ENCODE peak calls at places on chromosomes 11 and 22, in seven cellular contexts. M is mucosa of descending colon, S is WTC11, I is IMR-90, Z is HFFc6, K is hepatocyte, R is GM10248. H is an unnamed sample.

GRCh38 chr11:100556781-100557180 is 130.3 kb upstream of the ARHGAP42 start:
- DNase-seq in I (no peak), M (no peak), S (no peak), Z (no peak), R (no peak), K (no peak), H (no peak)

GRCh38 chr11:127275771-127276170 is 275.2 kb upstream of the KIRREL3 start:
- DNase-seq in S (no peak), K (no peak), M (no peak), I (no peak), Z (no peak), R (no peak), H (no peak)

GRCh38 chr11:110951041-110951440 is 238.8 kb upstream of the ARHGAP20 start:
- DNase-seq in R (no peak), I (no peak), Z (no peak), K (peak), M (peak), S (no peak), H (no peak)

GRCh38 chr11:134098566-134099184 is 29.8 kb downstream of the JAM3 start:
- DNase-seq in M (no peak), R (peak), Z (no peak), K (peak), S (no peak), I (no peak), H (no peak)

GRCh38 chr11:116224154-116224888 is 548.5 kb downstream of the BUD13 start:
- DNase-seq in I (peak), S (peak), R (peak), Z (no peak), M (no peak), K (peak), H (peak)

GRCh38 chr11:120137187-120137610 is 714 bp downstream of the TRIM29 start:
- DNase-seq in Z (no peak), S (no peak), R (no peak), K (no peak), M (no peak), I (no peak), H (no peak)

GRCh38 chr11:13045734-13046133 is 36.6 kb downstream of the RASSF10 start:
- DNase-seq in S (no peak), R (no peak), Z (no peak), M (no peak), I (no peak), K (no peak), H (no peak)

GRCh38 chr11:130719516-130719915 is 196.8 kb downstream of the SNX19 start:
- DNase-seq in I (peak), M (no peak), S (no peak), Z (peak), R (no peak), K (no peak), H (no peak)

GRCh38 chr11:9796276-9796675 is 132.4 kb downstream of the SWAP70 start:
- DNase-seq in R (no peak), I (no peak), Z (no peak), K (no peak), M (no peak), S (no peak), H (no peak)

GRCh38 chr11:12721816-12722604 is 47.8 kb downstream of the TEAD1 start:
- DNase-seq in M (no peak), Z (no peak), K (no peak), I (no peak), S (no peak), R (no peak), H (no peak)

GRCh38 chr11:73971175-73971719 is 11.4 kb downstream of the UCP2 start:
- DNase-seq in Z (no peak), K (no peak), M (peak), S (no peak), R (no peak), I (no peak), H (no peak)

GRCh38 chr11:73317373-73317772 is 9.3 kb downstream of the ARHGEF17 start:
- DNase-seq in M (peak), I (no peak), Z (no peak), R (no peak), S (no peak), K (no peak), H (no peak)

GRCh38 chr11:328012-328411 is 7.4 kb upstream of the IFITM3 start:
- DNase-seq in I (no peak), K (no peak), Z (no peak), M (peak), S (no peak), R (no peak), H (no peak)

GRCh38 chr22:27726726-27727449 is 74.7 kb downstream of the MN1 start:
- DNase-seq in Z (no peak), S (no peak), R (no peak), M (peak), I (peak), K (peak), H (no peak)

GRCh38 chr11:29293825-29294224 is 723.0 kb downstream of the KCNA4 start:
- DNase-seq in S (no peak), K (no peak), I (peak), R (peak), M (no peak), Z (peak), H (peak)

GRCh38 chr11:21628641-21629040 is 564.2 kb upstream of the ANO5 start:
- DNase-seq in K (no peak), Z (no peak), M (no peak), R (no peak), S (no peak), I (no peak), H (no peak)

GRCh38 chr11:13448876-13449275 is 14.1 kb downstream of the BTBD10 start:
- DNase-seq in I (peak), K (no peak), M (no peak), R (no peak), S (no peak), Z (no peak), H (no peak)

GRCh38 chr11:96306933-96307747 is 35.9 kb downstream of the MAML2 start:
- DNase-seq in R (no peak), Z (peak), K (peak), S (no peak), M (no peak), I (peak), H (no peak)

GRCh38 chr11:125938418-125938817 is 7.4 kb upstream of the VSIG10L2 start:
- DNase-seq in K (no peak), I (no peak), R (no peak), Z (no peak), S (no peak), M (no peak), H (no peak)

GRCh38 chr11:126995989-126996388 is 4.6 kb downstream of the KIRREL3 start:
- DNase-seq in I (no peak), K (no peak), Z (no peak), R (no peak), S (no peak), M (no peak), H (no peak)

GRCh38 chr22:17258015-17258827 is 39.0 kb upstream of the ADA2 start:
- DNase-seq in M (peak), Z (no peak), K (peak), I (no peak), R (peak), S (peak), H (peak)

GRCh38 chr11:132312616-132313210 is 942.3 kb downstream of the NTM start:
- DNase-seq in R (peak), Z (peak), I (peak), M (no peak), K (no peak), S (peak), H (no peak)

GRCh38 chr11:27312110-27312509 is 50.9 kb downstream of the CCDC34 start:
- DNase-seq in Z (no peak), K (no peak), M (no peak), I (no peak), R (no peak), S (no peak), H (no peak)

GRCh38 chr11:61675826-61676225 is 4.4 kb upstream of the DAGLA start:
- DNase-seq in S (no peak), M (no peak), R (no peak), K (no peak), Z (no peak), I (peak), H (no peak)

GRCh38 chr11:70782401-70782913 is 384.1 kb downstream of the CTTN start:
- DNase-seq in I (no peak), S (no peak), R (no peak), M (no peak), K (no peak), Z (no peak), H (no peak)

GRCh38 chr22:43126506-43127165 is 16.1 kb downstream of the BIK start:
- DNase-seq in R (peak), I (peak), S (no peak), K (peak), Z (peak), M (peak), H (no peak)

GRCh38 chr11:8699903-8700302 is 17.3 kb downstream of the RPL27A start:
- DNase-seq in R (no peak), K (no peak), M (no peak), I (peak), Z (no peak), S (peak), H (no peak)

GRCh38 chr22:45101828-45102227 is 61.9 kb upstream of the NUP50 start:
- DNase-seq in Z (peak), R (peak), K (peak), I (peak), S (peak), M (peak), H (peak)
- TF ChIP-seq CTCF in Z (peak), R (peak), K (peak), I (peak), S (peak), M (no peak), H (peak)

DNA sequence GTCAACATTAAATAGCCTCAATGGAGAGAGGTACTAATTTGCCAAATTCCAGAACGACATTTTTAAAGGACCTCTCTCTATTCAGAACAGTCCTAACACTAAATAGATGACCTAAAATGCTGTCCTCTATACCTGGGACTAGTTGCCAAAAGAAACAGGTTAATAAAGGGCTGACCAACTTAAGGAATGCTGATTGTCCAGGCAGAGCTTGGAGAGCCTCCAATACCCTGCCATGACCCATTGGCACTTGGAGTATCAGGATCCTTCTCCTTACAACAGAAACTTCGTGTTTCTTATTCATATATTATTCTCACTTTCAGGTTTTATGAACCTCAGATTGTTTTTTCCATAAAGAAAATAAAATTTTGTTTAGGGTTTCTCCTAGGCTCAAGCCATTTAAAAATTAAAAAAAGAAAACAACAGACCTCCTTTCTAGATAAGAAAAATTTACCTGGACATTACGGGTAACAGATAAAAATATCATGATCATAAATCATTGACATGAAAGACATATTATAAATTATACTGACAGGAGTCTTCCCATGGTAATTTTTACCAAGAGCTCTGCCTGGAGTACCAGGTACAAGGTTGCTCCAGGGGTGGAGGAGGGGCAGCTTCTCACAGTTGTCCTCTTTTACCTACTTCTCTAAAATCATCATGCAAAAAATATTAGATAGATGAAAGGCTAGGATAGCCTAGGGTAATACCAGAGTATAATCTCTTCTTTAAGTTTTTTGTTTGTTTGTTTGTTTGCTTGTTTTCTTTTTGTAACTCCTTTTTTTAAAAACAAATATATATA is 2.0 kb downstream of the LRRC4C start:
- DNase-seq in Z (no peak), M (no peak), R (no peak), K (no peak), I (no peak), S (no peak), H (no peak)
- TF ChIP-seq CTCF in Z (no peak), M (no peak), R (no peak), K (no peak), I (no peak), S (no peak), H (no peak)

DNA sequence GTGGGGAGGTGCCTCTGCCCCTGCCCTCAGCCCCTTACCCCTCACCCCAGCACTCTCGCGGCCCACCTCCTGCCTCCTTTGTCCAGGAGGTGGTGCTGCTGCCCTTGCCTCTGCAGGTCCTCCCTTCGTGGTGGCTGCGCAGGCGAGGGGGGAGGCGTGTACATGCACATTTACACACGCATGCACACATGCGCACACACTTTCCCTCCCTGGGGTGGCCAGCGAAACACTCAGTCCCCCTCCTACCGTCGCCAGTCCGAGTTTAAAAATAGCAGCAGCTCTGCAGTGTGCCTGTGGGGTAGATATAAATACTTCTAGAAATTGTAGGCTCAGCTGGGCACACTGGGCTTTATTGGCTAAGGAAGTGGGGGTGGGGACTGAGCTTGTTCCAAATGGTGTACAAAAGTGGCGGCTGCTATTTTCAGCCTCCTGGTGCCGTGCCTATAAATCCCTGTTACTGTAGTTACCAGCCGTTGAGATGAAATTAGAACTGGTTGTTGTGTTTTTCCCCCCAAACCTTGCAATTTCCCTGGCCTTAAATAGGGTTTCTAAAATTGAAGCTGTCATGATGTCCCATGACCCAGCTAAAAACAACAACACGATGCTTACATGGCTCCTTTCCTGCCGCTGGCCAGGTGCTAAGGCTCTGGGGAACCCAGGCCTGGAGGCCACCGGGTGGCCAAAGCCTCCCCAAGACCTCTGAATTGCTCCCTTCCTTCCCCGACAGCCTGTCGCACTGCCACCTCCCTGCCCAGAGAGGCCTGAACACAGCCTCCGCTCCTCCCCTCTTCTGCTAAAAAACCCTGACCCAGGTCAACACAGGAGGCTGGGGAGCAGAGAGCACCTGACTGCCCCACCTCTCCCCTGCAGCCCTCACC is 12.4 kb downstream of the PICK1 start:
- DNase-seq in I (peak), Z (peak), R (no peak), S (peak), K (peak), M (peak), H (peak)
- TF ChIP-seq CTCF in I (peak), Z (peak), R (peak), S (peak), K (peak), M (no peak), H (peak)

GRCh38 chr11:32385998-32386397 is 49.3 kb downstream of the WT1 start:
- DNase-seq in Z (peak), K (peak), M (no peak), R (no peak), I (peak), S (peak), H (no peak)
- TF ChIP-seq CTCF in Z (peak), K (peak), M (no peak), R (peak), I (peak), S (peak), H (no peak)

GRCh38 chr11:94046796-94047195 is 25.6 kb downstream of the HEPHL1 start:
- DNase-seq in Z (no peak), M (no peak), R (no peak), I (no peak), K (no peak), S (no peak), H (no peak)

GRCh38 chr11:94048310-94048709 is 27.2 kb downstream of the HEPHL1 start:
- DNase-seq in M (no peak), R (no peak), I (no peak), Z (no peak), S (no peak), K (no peak), H (no peak)

DNA sequence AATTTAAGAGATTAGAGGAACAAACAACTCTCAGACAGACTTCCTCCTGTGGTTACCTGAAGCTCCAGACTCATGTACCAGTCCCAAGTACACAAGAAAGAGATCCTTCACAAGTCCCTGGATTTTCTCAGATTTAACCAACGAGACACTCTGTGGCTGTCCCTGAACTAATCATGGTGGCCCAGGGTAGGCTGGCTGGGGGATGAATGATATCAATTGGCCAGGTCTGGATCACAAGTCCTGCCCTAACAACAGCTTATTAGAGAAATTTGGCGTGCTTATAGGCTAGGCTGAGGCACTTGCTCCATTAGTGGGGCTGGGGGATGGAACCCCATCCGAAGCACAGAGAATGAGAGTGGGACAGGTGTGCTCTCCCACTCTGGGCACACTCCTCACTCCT is 22.1 kb downstream of the HEPHL1 start:
- DNase-seq in R (no peak), S (no peak), K (no peak), M (no peak), I (no peak), Z (no peak), H (no peak)
- TF ChIP-seq CTCF in R (no peak), S (no peak), K (no peak), M (no peak), I (no peak), Z (no peak), H (no peak)

H was measured in GM12864.